ENCODE peak calls at places on chromosomes 11 and 22, in five cellular contexts. Y is H9, F is foreskin keratinocyte, R is breast epithelium, K is psoas muscle. X is an unnamed sample.

GRCh38 chr11:111307472-111308108 is 9.2 kb downstream of the POU2AF3 start:
- DNase-seq in Y (no peak), K (no peak), F (no peak), R (no peak), X (no peak)

GRCh38 chr11:34603129-34604001 is 17.5 kb upstream of the EHF start:
- DNase-seq in Y (no peak), F (no peak), R (no peak), K (no peak), X (no peak)

GRCh38 chr11:116946414-116946813 is 109.0 kb upstream of the APOA1 start:
- DNase-seq in K (no peak), Y (no peak), F (no peak), R (no peak), X (no peak)

GRCh38 chr22:42080287-42080686 is 787 bp downstream of the SMDT1 start:
- DNase-seq in K (no peak), Y (no peak), F (peak), R (peak), X (no peak)

GRCh38 chr22:18057568-18058209 is 20.1 kb upstream of the PEX26 start:
- DNase-seq in F (peak), Y (no peak), K (peak), R (peak), X (peak)

GRCh38 chr22:43829904-43830851 is 18.1 kb upstream of the EFCAB6 start:
- DNase-seq in R (no peak), K (peak), Y (no peak), F (no peak), X (no peak)

GRCh38 chr11:76653674-76654309 is 16.8 kb downstream of the LRRC32 start:
- DNase-seq in F (no peak), R (no peak), K (peak), Y (peak), X (no peak)

GRCh38 chr22:49763696-49764095 is 64.0 kb downstream of the BRD1 start:
- DNase-seq in Y (no peak), K (peak), F (no peak), R (no peak), X (no peak)

GRCh38 chr11:130830563-130830950 is 85.7 kb downstream of the SNX19 start:
- DNase-seq in Y (no peak), K (no peak), R (no peak), F (no peak), X (no peak)

GRCh38 chr22:20062766-20063083 is 17.3 kb upstream of the DGCR8 start:
- DNase-seq in R (no peak), F (peak), K (no peak), Y (no peak), X (peak)

GRCh38 chr22:26574001-26574723 is 15.8 kb downstream of the TPST2 start:
- DNase-seq in K (no peak), R (no peak), F (no peak), Y (no peak), X (no peak)

GRCh38 chr11:122405788-122406341 is 249.7 kb upstream of the UBASH3B start:
- DNase-seq in F (no peak), Y (no peak), R (no peak), K (no peak), X (no peak)

GRCh38 chr22:23044570-23044969 is 25.7 kb upstream of the GNAZ start:
- DNase-seq in Y (no peak), K (no peak), F (no peak), R (no peak), X (no peak)

GRCh38 chr22:45537734-45538181 is 35.1 kb downstream of the FBLN1 start:
- DNase-seq in R (peak), K (peak), Y (no peak), F (peak), X (peak)

GRCh38 chr11:34027516-34028406 is 23.8 kb upstream of the CAPRIN1 start:
- DNase-seq in R (no peak), K (no peak), F (no peak), Y (no peak), X (no peak)

GRCh38 chr11:8389034-8389996 is 125.6 kb upstream of the LMO1 start:
- DNase-seq in K (no peak), F (no peak), R (no peak), Y (no peak), X (no peak)

GRCh38 chr11:75325713-75326438 is 25.6 kb downstream of the ARRB1 start:
- DNase-seq in K (peak), F (peak), R (no peak), Y (no peak), X (peak)

GRCh38 chr11:82996966-82997606 is 74.6 kb downstream of the RAB30 start:
- DNase-seq in F (peak), R (no peak), K (no peak), Y (no peak), X (no peak)

GRCh38 chr22:45602824-45603301 is 68.8 kb upstream of the ATXN10 start:
- DNase-seq in R (no peak), F (peak), K (no peak), Y (peak), X (peak)

GRCh38 chr22:50525991-50526848 is 822 bp upstream of the SCO2 start:
- DNase-seq in R (peak), K (peak), Y (peak), F (peak), X (no peak)

GRCh38 chr11:82895437-82896091 is 4.7 kb downstream of the PRCP start:
- DNase-seq in K (no peak), R (no peak), F (no peak), Y (no peak), X (no peak)

GRCh38 chr22:48047722-48048500 is 1285.5 kb downstream of the TBC1D22A start:
- DNase-seq in Y (no peak), F (no peak), K (no peak), R (no peak), X (no peak)

GRCh38 chr22:22111267-22111751 is 128.7 kb upstream of the TOP3B start:
- DNase-seq in K (no peak), F (peak), R (no peak), Y (no peak), X (peak)

GRCh38 chr11:47443817-47444216 is 5.1 kb downstream of the RAPSN start:
- DNase-seq in K (no peak), Y (no peak), R (no peak), F (no peak), X (no peak)

GRCh38 chr22:47000888-47001287 is 238.4 kb downstream of the TBC1D22A start:
- DNase-seq in Y (no peak), F (no peak), K (no peak), R (no peak), X (no peak)

GRCh38 chr11:34637303-34637702 is 16.4 kb downstream of the EHF start:
- DNase-seq in Y (no peak), R (peak), K (no peak), F (no peak), X (no peak)

GRCh38 chr11:48079602-48080001 is 99.2 kb downstream of the PTPRJ start:
- DNase-seq in Y (no peak), R (no peak), K (no peak), F (no peak), X (no peak)

GRCh38 chr11:88404932-88405710 is 67.6 kb upstream of the CTSC start:
- DNase-seq in K (no peak), R (no peak), F (peak), Y (no peak), X (no peak)
- TF ChIP-seq CTCF in K (no peak), R (no peak), F (no peak), Y (no peak), X (no peak)

GRCh38 chr11:106875013-106875412 is 143.3 kb downstream of the GUCY1A2 start:
- DNase-seq in K (no peak), F (no peak), Y (no peak), R (no peak), X (no peak)

GRCh38 chr11:106879029-106879428 is 139.2 kb downstream of the GUCY1A2 start:
- DNase-seq in K (no peak), R (no peak), Y (no peak), F (no peak), X (no peak)

GRCh38 chr11:106880121-106880520 is 138.2 kb downstream of the GUCY1A2 start:
- DNase-seq in K (no peak), R (no peak), Y (peak), F (no peak), X (no peak)
- H3K27ac ChIP-seq in K (no peak), R (no peak), Y (no peak), F (no peak), X (no peak)

DNA sequence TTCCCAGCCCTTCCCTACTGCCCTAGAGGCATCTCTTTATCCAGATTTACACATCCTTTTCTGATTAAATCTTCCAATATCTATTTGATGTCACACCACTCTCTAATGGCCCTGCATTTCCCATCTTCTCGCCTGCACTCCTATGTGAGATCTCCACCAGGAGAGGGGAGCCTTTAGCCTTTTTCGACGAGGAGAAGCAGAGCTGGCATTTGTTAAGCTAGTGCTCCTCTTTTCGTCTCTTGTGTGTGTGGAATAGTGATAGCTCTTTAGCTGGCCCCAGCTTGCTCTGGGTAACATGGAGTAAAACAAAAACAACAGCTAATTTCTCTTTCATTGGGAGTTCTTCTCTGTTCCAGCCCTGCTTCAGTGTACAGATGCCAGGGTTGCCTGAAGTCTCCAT is 536.5 kb downstream of the NTM start:
- DNase-seq in Y (no peak), F (no peak), K (no peak), R (no peak), X (no peak)
- TF ChIP-seq CTCF in Y (peak), F (peak), K (no peak), R (no peak), X (no peak)

DNA sequence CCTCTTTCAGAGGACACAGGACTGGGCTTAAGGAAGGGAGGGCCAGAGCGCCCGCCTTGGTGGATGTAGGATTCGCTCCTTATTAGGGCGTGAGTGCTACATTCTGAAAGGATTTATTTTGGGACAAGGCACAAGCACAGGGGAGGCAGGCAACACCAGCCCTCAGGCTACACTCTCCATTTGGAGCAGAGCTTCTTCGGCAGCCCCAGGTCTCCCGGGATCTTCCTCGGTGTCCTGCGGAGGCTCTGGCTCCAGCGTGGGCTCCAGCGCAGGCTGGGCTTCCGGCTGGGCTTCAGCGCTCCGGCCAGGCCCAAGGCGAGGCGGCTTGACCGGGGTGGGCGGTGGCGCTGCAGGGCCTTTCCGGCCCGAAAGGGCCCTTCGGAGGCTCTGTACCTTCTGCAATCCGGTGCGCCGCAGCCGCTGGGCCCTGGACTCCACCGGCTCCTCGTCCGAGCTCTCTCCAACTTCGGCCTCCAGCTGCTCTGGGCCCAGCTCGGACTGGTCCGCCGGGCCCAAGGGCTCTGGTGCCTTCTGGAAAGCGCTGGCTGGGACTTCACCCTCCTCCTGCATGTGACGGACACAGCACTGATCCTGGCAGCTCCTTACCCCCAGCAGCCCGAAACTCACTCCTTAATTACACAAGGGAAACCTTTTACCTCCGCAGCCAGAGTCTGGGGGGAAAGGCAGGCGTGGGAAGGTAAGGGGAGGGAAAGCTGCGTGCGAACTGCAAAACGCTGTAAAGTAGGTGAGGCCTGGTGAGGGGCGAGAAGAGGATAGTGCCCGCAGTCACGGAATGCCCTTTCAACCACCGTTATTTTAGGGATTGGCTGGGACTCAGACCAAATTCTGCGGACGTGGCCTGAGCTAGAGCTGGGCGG is 1.1 kb downstream of the CAVIN3 start:
- DNase-seq in K (peak), R (peak), Y (peak), F (peak), X (no peak)
- H3K27ac ChIP-seq in K (peak), R (peak), Y (peak), F (peak), X (peak)

DNA sequence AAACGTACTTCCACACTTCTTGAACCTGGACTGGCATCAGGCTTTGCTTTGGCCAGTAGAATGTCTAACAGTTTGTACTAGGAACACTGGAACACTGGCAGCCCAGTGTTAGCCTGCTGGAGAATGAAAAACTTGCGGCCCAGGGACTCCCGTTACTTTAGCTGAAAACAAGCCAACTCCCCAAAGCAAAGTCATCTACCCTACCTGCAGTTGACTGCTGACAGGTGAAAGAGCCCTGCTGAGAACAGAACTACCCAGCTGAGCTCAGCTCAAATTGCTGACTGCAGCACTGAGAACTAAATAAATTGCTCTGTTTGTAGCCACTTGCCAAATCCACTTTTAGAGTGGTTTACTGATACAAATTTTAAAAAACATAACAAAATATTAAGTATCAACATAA is 342.5 kb downstream of the LRRC4C start:
- DNase-seq in K (no peak), F (no peak), Y (peak), R (no peak), X (no peak)
- TF ChIP-seq CTCF in K (no peak), F (no peak), Y (no peak), R (no peak), X (no peak)

GRCh38 chr11:10453261-10453660 is 1.8 kb upstream of the AMPD3 start:
- DNase-seq in K (no peak), R (no peak), F (peak), Y (no peak), X (peak)
- H3K27ac ChIP-seq in K (no peak), R (no peak), F (peak), Y (no peak), X (no peak)

X was measured in RWPE1.